ENCODE peak calls at places on chromosomes 13 and 19, in ten cellular contexts. O, N, X, A, E, V, P, G, W and Y are unnamed samples.

GRCh38 chr19:53076984-53077383 is 26.2 kb downstream of the ZNF160 start:
- DNase-seq in E (no peak), G (no peak), O (no peak), X (peak; percentile 39), A (no peak), V (peak; percentile 63), W (peak; percentile 35), N (no peak), P (peak; percentile 45), Y (no peak)

GRCh38 chr13:33169273-33169980 is 116.1 kb downstream of the STARD13 start:
- DNase-seq in W (no peak), G (no peak), E (no peak), N (no peak), A (no peak), P (no peak), X (peak; percentile 94), O (no peak), V (no peak), Y (no peak)

GRCh38 chr19:6357995-6358394 is 3.3 kb upstream of the CLPP start:
- DNase-seq in G (no peak), A (no peak), X (no peak), N (no peak), E (no peak), V (no peak), O (no peak), P (no peak), W (no peak), Y (no peak)

GRCh38 chr19:41871573-41872383 is 5.3 kb upstream of the CD79A start:
- DNase-seq in N (peak; percentile 63), G (no peak), V (peak; percentile 23), X (peak; percentile 38), A (no peak), E (peak; percentile 47), P (no peak), W (no peak), O (peak; percentile 72), Y (peak; percentile 67)

GRCh38 chr19:11881151-11881800 is 6.3 kb upstream of the ZNF69 start:
- DNase-seq in W (no peak), E (peak; percentile 26), X (peak; percentile 68), O (peak; percentile 66), A (peak; percentile 45), G (no peak), N (peak; percentile 37), V (peak; percentile 20), P (peak; percentile 73), Y (no peak)

GRCh38 chr19:56837892-56838679 is 2.4 kb downstream of the PEG3 start:
- DNase-seq in V (peak; percentile 66), X (no peak), P (no peak), A (no peak), O (no peak), E (no peak), W (peak; percentile 66), G (no peak), N (no peak), Y (no peak)

GRCh38 chr19:45599286-45599685 is 2.7 kb downstream of the GPR4 start:
- DNase-seq in X (no peak), G (no peak), E (no peak), N (no peak), P (no peak), W (no peak), A (no peak), V (no peak), O (no peak), Y (no peak)

GRCh38 chr19:18587962-18588610 is 512 bp upstream of the REX1BD start:
- DNase-seq in X (no peak), G (no peak), E (no peak), N (no peak), A (no peak), P (no peak), W (no peak), O (no peak), V (no peak), Y (no peak)

GRCh38 chr13:37131092-37131491 is 25.6 kb upstream of the CSNK1A1L start:
- DNase-seq in A (no peak), V (no peak), X (no peak), W (no peak), E (no peak), G (no peak), N (no peak), O (no peak), P (no peak), Y (no peak)

GRCh38 chr13:32426191-32426980 is 1.5 kb downstream of the N4BP2L1 start:
- DNase-seq in G (no peak), E (no peak), N (peak; percentile 59), P (no peak), O (peak; percentile 38), X (peak; percentile 29), W (no peak), A (peak; percentile 23), V (no peak), Y (no peak)

GRCh38 chr13:43240278-43240677 is 216.9 kb downstream of the DNAJC15 start:
- DNase-seq in W (no peak), O (no peak), V (no peak), N (peak; percentile 18), A (no peak), E (no peak), G (no peak), X (no peak), P (no peak), Y (peak; percentile 4)

GRCh38 chr19:55857149-55857548 is 20.8 kb downstream of the NLRP4 start:
- DNase-seq in E (no peak), N (no peak), G (no peak), V (no peak), A (no peak), P (no peak), O (no peak), X (no peak), W (no peak), Y (no peak)

GRCh38 chr19:13215572-13216380 is 65.6 kb downstream of the IER2 start:
- DNase-seq in W (no peak), G (no peak), P (no peak), N (no peak), E (no peak), O (peak; percentile 27), A (no peak), V (no peak), X (peak; percentile 33), Y (no peak)